ENCODE peak calls at places on chromosomes 4 and X, in six cellular contexts. M is GM19239; B is amygdala; F is lung; A is stimulated activated CD8-positive, alpha-beta memory T cell treated with anti-CD3 and anti-CD28 coated beads, Interleukin-15, amount 100 ng/mL, for 24 hours; Q is M059J. W is an unnamed sample.

GRCh38 chrX:115679460-115679859 is 118.5 kb downstream of the PLS3 start:
- DNase-seq in M (no peak), B (no peak), F (no peak), A (no peak), Q (peak), W (no peak)

GRCh38 chrX:8663325-8663724 is 68.6 kb downstream of the ANOS1 start:
- DNase-seq in M (no peak), B (no peak), F (no peak), A (no peak), Q (no peak), W (no peak)

GRCh38 chrX:110286126-110286525 is 31.8 kb downstream of the AMMECR1 start:
- DNase-seq in M (no peak), B (no peak), F (no peak), A (no peak), Q (peak), W (no peak)

GRCh38 chrX:154396948-154397887 is 959 bp upstream of the RPL10 start:
- DNase-seq in M (no peak), B (peak), F (peak), A (peak), Q (peak), W (no peak)

GRCh38 chrX:112874140-112874539 is 33.5 kb upstream of the AMOT start:
- DNase-seq in M (no peak), B (no peak), F (no peak), A (no peak), Q (peak), W (no peak)

GRCh38 chr4:60590116-60590515 is 610.0 kb upstream of the ADGRL3 start:
- DNase-seq in M (no peak), B (no peak), F (no peak), A (no peak), Q (no peak), W (no peak)

GRCh38 chr4:118729287-118730286 is 44.4 kb downstream of the METTL14 start:
- DNase-seq in M (no peak), B (no peak), F (no peak), A (no peak), Q (no peak), W (no peak)

GRCh38 chr4:727576-727975 is 21.9 kb downstream of the PCGF3 start:
- DNase-seq in M (no peak), B (no peak), F (no peak), A (no peak), Q (no peak), W (no peak)

GRCh38 chrX:154540897-154541535 is 5.6 kb downstream of the G6PD start:
- DNase-seq in M (no peak), B (no peak), F (peak), A (no peak), Q (peak), W (no peak)

GRCh38 chr4:1770791-1771231 is 22.3 kb upstream of the FGFR3 start:
- DNase-seq in M (no peak), B (no peak), F (no peak), A (no peak), Q (no peak), W (no peak)

GRCh38 chr4:185465707-185466106 is 5.8 kb downstream of the CCDC110 start:
- DNase-seq in M (no peak), B (no peak), F (no peak), A (no peak), Q (no peak), W (no peak)

GRCh38 chrX:68059469-68059868 is 373.8 kb downstream of the OPHN1 start:
- DNase-seq in M (no peak), B (no peak), F (no peak), A (no peak), Q (peak), W (no peak)

GRCh38 chrX:109795682-109796081 is 62.6 kb upstream of the ACSL4 start:
- DNase-seq in M (no peak), B (no peak), F (no peak), A (no peak), Q (no peak), W (no peak)